ENCODE peak calls at places on chromosomes 6 and 20, in seven cellular contexts. One of them, this sample, is unnamed.

GRCh38 chr6:146997062-146997461 is 207.2 kb upstream of the STXBP5 start:
- DNase-seq in H1: no peak
- DNase-seq in A549: peak; percentile 33
- DNase-seq in erythroblast: peak; percentile 56
- DNase-seq in IMR-90: peak; percentile 90
- DNase-seq in HCT116: no peak
- DNase-seq in heart left ventricle: no peak
- DNase-seq in this sample: no peak

GRCh38 chr20:22491188-22491500 is 93.2 kb downstream of the FOXA2 start:
- DNase-seq in erythroblast: no peak
- DNase-seq in H1: no peak
- DNase-seq in HCT116: no peak
- DNase-seq in A549: no peak
- DNase-seq in heart left ventricle: no peak
- DNase-seq in IMR-90: no peak
- DNase-seq in this sample: no peak

GRCh38 chr6:166408936-166409755 is 26.4 kb upstream of the MPC1 start:
- DNase-seq in H1: no peak
- DNase-seq in IMR-90: no peak
- DNase-seq in HCT116: no peak
- DNase-seq in heart left ventricle: no peak
- DNase-seq in A549: no peak
- DNase-seq in erythroblast: no peak
- DNase-seq in this sample: no peak

GRCh38 chr6:12288211-12288618 is 1.9 kb upstream of the EDN1 start:
- DNase-seq in heart left ventricle: no peak
- DNase-seq in erythroblast: no peak
- DNase-seq in H1: no peak
- DNase-seq in IMR-90: no peak
- DNase-seq in HCT116: no peak
- DNase-seq in A549: peak; percentile 75
- DNase-seq in this sample: no peak

GRCh38 chr6:16712250-16712930 is 48.9 kb downstream of the ATXN1 start:
- DNase-seq in IMR-90: no peak
- DNase-seq in H1: no peak
- DNase-seq in HCT116: no peak
- DNase-seq in erythroblast: peak; percentile 41
- DNase-seq in A549: no peak
- DNase-seq in heart left ventricle: no peak
- DNase-seq in this sample: no peak

GRCh38 chr20:47352332-47353223 is 3.9 kb downstream of the ZMYND8 start:
- DNase-seq in HCT116: no peak
- DNase-seq in IMR-90: no peak
- DNase-seq in H1: no peak
- DNase-seq in erythroblast: peak; percentile 73
- DNase-seq in heart left ventricle: peak; percentile 51
- DNase-seq in A549: peak; percentile 49
- DNase-seq in this sample: no peak

GRCh38 chr6:152399409-152399808 is 237.8 kb downstream of the SYNE1 start:
- DNase-seq in A549: no peak
- DNase-seq in erythroblast: no peak
- DNase-seq in heart left ventricle: no peak
- DNase-seq in IMR-90: peak; percentile 25
- DNase-seq in H1: no peak
- DNase-seq in HCT116: no peak
- DNase-seq in this sample: no peak

GRCh38 chr6:17585766-17586502 is 14.2 kb upstream of the FAM8A1 start:
- DNase-seq in erythroblast: no peak
- DNase-seq in H1: no peak
- DNase-seq in IMR-90: no peak
- DNase-seq in HCT116: peak; percentile 88
- DNase-seq in A549: peak; percentile 72
- DNase-seq in heart left ventricle: no peak
- DNase-seq in this sample: no peak

GRCh38 chr6:45509426-45509825 is 131.7 kb upstream of the SUPT3H start:
- DNase-seq in IMR-90: no peak
- DNase-seq in heart left ventricle: no peak
- DNase-seq in HCT116: no peak
- DNase-seq in erythroblast: no peak
- DNase-seq in H1: no peak
- DNase-seq in A549: no peak
- DNase-seq in this sample: no peak

GRCh38 chr20:38297916-38298674 is 5.9 kb upstream of the BPI start:
- DNase-seq in heart left ventricle: no peak
- DNase-seq in H1: no peak
- DNase-seq in A549: no peak
- DNase-seq in HCT116: no peak
- DNase-seq in erythroblast: no peak
- DNase-seq in IMR-90: no peak
- DNase-seq in this sample: no peak

GRCh38 chr20:38299963-38300362 is 4.0 kb upstream of the BPI start:
- DNase-seq in A549: no peak
- DNase-seq in IMR-90: no peak
- DNase-seq in HCT116: no peak
- DNase-seq in heart left ventricle: no peak
- DNase-seq in erythroblast: no peak
- DNase-seq in H1: no peak
- DNase-seq in this sample: no peak

GRCh38 chr20:38296433-38296832 is 7.5 kb upstream of the BPI start:
- DNase-seq in A549: no peak
- DNase-seq in heart left ventricle: no peak
- DNase-seq in erythroblast: no peak
- DNase-seq in IMR-90: no peak
- DNase-seq in HCT116: no peak
- DNase-seq in H1: no peak
- DNase-seq in this sample: no peak

GRCh38 chr20:38300433-38300832 is 3.5 kb upstream of the BPI start:
- DNase-seq in A549: no peak
- DNase-seq in HCT116: no peak
- DNase-seq in H1: no peak
- DNase-seq in heart left ventricle: no peak
- DNase-seq in IMR-90: no peak
- DNase-seq in erythroblast: no peak
- DNase-seq in this sample: no peak

GRCh38 chr20:38298768-38299288 is 5.1 kb upstream of the BPI start:
- DNase-seq in A549: no peak
- DNase-seq in heart left ventricle: peak; percentile 74
- DNase-seq in IMR-90: peak; percentile 48
- DNase-seq in erythroblast: no peak
- DNase-seq in H1: no peak
- DNase-seq in HCT116: no peak
- DNase-seq in this sample: no peak
- TF ChIP-seq POLR2A in A549: no peak
- TF ChIP-seq POLR2A in heart left ventricle: no peak
- TF ChIP-seq POLR2A in IMR-90: no peak
- TF ChIP-seq POLR2A in erythroblast: no peak
- TF ChIP-seq POLR2A in H1: no peak
- TF ChIP-seq POLR2A in HCT116: no peak
- TF ChIP-seq POLR2A in this sample: no peak

DNA sequence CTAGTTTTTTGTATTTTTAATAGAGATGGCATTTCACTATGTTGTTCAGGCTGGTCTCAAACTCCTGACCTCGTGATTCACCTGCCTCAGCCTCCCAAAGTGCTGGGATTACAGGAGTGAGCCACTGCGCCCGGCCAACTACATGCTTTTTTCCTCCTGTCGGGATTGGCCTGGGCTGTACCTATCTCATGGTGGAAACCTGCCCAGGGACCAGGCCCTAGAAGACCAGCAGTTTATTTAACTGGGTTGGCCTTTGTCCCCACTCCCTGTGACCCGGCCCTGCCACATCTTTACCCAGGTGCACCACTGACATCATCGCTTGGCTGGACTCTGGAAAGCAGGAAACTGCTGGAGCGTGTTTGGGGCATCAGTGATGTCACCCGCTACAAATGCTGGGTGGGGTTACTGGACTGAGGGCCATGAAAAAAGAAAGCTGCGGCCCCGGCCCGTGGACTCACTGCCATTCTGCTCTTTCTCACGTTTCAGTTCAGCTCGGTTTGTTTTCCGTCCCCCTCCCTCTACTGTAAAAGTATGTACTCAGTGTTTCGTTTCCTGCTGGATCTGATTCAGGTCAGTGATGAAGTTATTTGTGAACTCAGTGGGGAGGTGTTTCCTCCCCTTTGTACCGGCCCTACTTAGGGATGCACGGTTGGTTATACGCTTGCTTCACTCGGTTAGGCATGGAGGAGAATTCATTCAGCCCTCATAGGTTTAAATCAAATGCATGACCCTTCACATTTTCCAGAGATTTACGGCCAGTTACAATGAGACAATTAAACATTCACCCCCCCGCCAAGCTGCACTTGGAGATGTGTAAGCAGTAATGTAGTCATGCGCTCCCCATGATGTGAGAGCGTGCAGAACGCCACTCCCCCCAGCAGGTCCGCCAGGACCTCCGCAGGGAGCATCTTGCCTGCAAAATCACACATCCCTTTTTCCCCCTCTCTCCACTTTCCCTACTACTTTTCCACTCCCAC is 179.3 kb downstream of the MTHFD1L start:
- DNase-seq in H1: peak; percentile 56
- DNase-seq in IMR-90: peak; percentile 93
- DNase-seq in A549: peak; percentile 94
- DNase-seq in HCT116: peak; percentile 82
- DNase-seq in heart left ventricle: peak; percentile 75
- DNase-seq in erythroblast: no peak
- DNase-seq in this sample: peak; percentile 19
- TF ChIP-seq POLR2A in H1: no peak
- TF ChIP-seq POLR2A in IMR-90: peak; percentile 69
- TF ChIP-seq POLR2A in A549: no peak
- TF ChIP-seq POLR2A in HCT116: no peak
- TF ChIP-seq POLR2A in heart left ventricle: no peak
- TF ChIP-seq POLR2A in erythroblast: no peak
- TF ChIP-seq POLR2A in this sample: no peak

GRCh38 chr20:63697868-63698545 is 1.6 kb downstream of the TNFRSF6B start:
- DNase-seq in IMR-90: no peak
- DNase-seq in A549: no peak
- DNase-seq in heart left ventricle: no peak
- DNase-seq in H1: peak; percentile 51
- DNase-seq in HCT116: no peak
- DNase-seq in erythroblast: no peak
- DNase-seq in this sample: peak; percentile 22

GRCh38 chr20:63700199-63701050 is 4.0 kb downstream of the TNFRSF6B start:
- DNase-seq in heart left ventricle: peak; percentile 20
- DNase-seq in erythroblast: no peak
- DNase-seq in H1: no peak
- DNase-seq in A549: no peak
- DNase-seq in HCT116: no peak
- DNase-seq in IMR-90: no peak
- DNase-seq in this sample: peak; percentile 22

GRCh38 chr20:63698739-63699465 is 2.5 kb downstream of the TNFRSF6B start:
- DNase-seq in heart left ventricle: peak; percentile 44
- DNase-seq in IMR-90: peak; percentile 94
- DNase-seq in HCT116: peak; percentile 67
- DNase-seq in A549: peak; percentile 83
- DNase-seq in erythroblast: no peak
- DNase-seq in H1: no peak
- DNase-seq in this sample: peak; percentile 46

GRCh38 chr20:63701051-63701328 is 4.5 kb downstream of the TNFRSF6B start:
- DNase-seq in H1: no peak
- DNase-seq in IMR-90: no peak
- DNase-seq in HCT116: no peak
- DNase-seq in A549: no peak
- DNase-seq in heart left ventricle: no peak
- DNase-seq in erythroblast: no peak
- DNase-seq in this sample: no peak

DNA sequence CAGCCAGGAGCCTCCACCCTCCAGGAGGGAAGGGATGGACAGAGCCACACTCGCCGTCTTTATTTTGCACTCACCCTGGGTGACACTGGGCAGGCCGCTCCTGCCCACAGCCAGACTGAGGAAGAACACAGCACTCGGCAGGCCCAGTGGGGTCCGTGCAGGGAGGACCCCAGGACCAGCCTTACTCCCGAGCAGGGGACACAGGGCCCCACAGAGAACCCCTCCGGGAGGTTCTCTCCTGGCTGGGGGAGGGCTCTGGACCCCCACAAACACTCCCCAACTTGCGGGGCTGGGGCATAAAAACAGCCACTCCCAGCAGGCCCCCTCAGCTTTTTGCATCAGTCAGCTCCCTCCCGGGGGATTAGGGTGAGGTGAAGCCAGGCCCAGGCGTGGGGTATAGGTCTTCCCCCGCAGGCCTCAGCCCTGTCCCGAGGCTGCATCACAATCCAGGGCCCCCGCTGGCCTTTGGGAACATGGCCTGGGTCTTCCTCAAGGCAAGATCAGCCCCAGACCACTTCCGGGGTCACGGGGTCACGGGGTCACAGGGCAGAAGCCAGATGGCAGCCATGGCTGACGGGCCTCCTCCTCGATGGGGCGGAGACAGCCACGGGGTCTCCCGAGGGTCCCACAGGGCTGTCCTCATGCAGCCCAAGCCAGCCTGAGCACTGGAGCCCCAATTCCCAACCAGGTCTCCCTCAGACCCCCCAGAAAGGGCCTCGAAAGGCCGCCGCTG is 3.2 kb downstream of the TNFRSF6B start:
- DNase-seq in HCT116: no peak
- DNase-seq in heart left ventricle: no peak
- DNase-seq in H1: no peak
- DNase-seq in erythroblast: no peak
- DNase-seq in IMR-90: no peak
- DNase-seq in A549: no peak
- DNase-seq in this sample: peak; percentile 19
- TF ChIP-seq POLR2A in HCT116: no peak
- TF ChIP-seq POLR2A in heart left ventricle: no peak
- TF ChIP-seq POLR2A in H1: no peak
- TF ChIP-seq POLR2A in erythroblast: no peak
- TF ChIP-seq POLR2A in IMR-90: no peak
- TF ChIP-seq POLR2A in A549: no peak
- TF ChIP-seq POLR2A in this sample: no peak

GRCh38 chr20:44768256-44768655 is 22.6 kb downstream of the KCNK15 start:
- DNase-seq in HCT116: no peak
- DNase-seq in erythroblast: no peak
- DNase-seq in A549: no peak
- DNase-seq in heart left ventricle: no peak
- DNase-seq in H1: no peak
- DNase-seq in IMR-90: no peak
- DNase-seq in this sample: no peak
- TF ChIP-seq POLR2A in HCT116: no peak
- TF ChIP-seq POLR2A in erythroblast: no peak
- TF ChIP-seq POLR2A in A549: no peak
- TF ChIP-seq POLR2A in heart left ventricle: no peak
- TF ChIP-seq POLR2A in H1: no peak
- TF ChIP-seq POLR2A in IMR-90: no peak
- TF ChIP-seq POLR2A in this sample: no peak